ENCODE peak calls at places on chromosome 3, in four cellular contexts. C, A, K and G are unnamed samples.

GRCh38 chr3:195259564-195260285 is 11.2 kb downstream of the XXYLT1 start:
- DNase-seq in K (peak), C (peak), A (peak), G (peak)

GRCh38 chr3:43043793-43044192 is 62.1 kb downstream of the POMGNT2 start:
- DNase-seq in A (no peak), C (no peak), K (no peak), G (no peak)

GRCh38 chr3:148319161-148319915 is 378.4 kb upstream of the AGTR1 start:
- DNase-seq in C (no peak), A (no peak), K (peak), G (no peak)

GRCh38 chr3:4768521-4768920 is 210.7 kb upstream of the BHLHE40 start:
- DNase-seq in A (no peak), K (no peak), C (no peak), G (no peak)

GRCh38 chr3:89180334-89180733 is 72.9 kb downstream of the EPHA3 start:
- DNase-seq in A (no peak), C (no peak), K (no peak), G (no peak)

GRCh38 chr3:143668924-143669790 is 179.1 kb downstream of the SLC9A9 start:
- DNase-seq in A (no peak), K (peak), C (no peak), G (no peak)

GRCh38 chr3:192564611-192565010 is 162.7 kb downstream of the FGF12 start:
- DNase-seq in A (no peak), C (no peak), K (no peak), G (no peak)

GRCh38 chr3:29153811-29154210 is 127.1 kb upstream of the RBMS3 start:
- DNase-seq in C (no peak), K (peak), A (no peak), G (no peak)

GRCh38 chr3:138188013-138188352 is 882 bp downstream of the ARMC8 start:
- DNase-seq in C (no peak), A (peak), K (no peak), G (no peak)

GRCh38 chr3:14876942-14877341 is 58.2 kb downstream of the FGD5 start:
- DNase-seq in C (no peak), A (no peak), K (no peak), G (no peak)

GRCh38 chr3:13823186-13823585 is 56.7 kb downstream of the WNT7A start:
- DNase-seq in C (no peak), A (no peak), K (no peak), G (no peak)

DNA sequence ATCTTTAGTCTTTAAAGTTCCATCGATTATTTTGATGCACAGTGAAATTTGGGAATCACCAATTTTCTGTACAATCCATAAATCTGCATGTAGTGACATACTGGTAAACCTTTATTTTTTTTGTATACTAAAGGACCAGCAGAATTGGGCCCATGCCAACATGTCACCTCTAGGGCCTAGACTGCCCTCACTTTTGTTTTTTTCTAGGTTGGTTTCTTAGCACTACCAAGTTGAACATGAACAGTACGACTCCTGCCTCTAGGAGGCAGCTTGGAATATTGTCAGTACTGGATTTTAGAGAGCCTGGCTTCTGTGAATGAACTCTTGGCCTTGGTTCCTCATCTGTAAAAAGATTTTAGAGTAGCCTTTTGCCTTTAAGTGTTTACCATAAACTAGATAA is 32.3 kb downstream of the NKIRAS1 start:
- DNase-seq in C (no peak), A (no peak), K (no peak), G (no peak)
- TF ChIP-seq TCF7 in C (no peak), A (no peak), K (no peak), G (no peak)

GRCh38 chr3:149990423-149990953 is 19.8 kb upstream of the PFN2 start:
- DNase-seq in A (no peak), C (no peak), K (no peak), G (no peak)
- TF ChIP-seq TCF7 in A (no peak), C (no peak), K (no peak), G (no peak)

DNA sequence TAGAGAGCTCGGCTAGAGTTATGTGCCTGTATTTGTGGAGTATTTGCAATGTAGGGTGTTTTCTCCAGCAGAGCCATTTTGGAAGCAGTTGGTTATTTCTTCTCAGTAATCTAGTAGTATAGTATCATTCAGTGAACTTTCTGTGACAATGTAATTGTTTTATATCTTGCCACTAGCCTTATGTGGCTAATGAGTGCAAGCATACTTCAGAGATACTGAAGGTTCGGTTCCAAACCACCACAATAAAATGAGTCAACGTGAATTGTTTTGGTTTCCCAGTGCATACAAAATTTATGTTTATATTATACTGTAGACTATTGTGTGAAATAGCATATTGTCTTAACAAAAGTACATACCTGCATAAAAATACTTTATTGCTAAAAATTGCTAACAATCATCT is 286.9 kb upstream of the TBL1XR1 start:
- DNase-seq in A (no peak), C (no peak), K (no peak), G (no peak)
- TF ChIP-seq TCF7 in A (no peak), C (no peak), K (no peak), G (no peak)

DNA sequence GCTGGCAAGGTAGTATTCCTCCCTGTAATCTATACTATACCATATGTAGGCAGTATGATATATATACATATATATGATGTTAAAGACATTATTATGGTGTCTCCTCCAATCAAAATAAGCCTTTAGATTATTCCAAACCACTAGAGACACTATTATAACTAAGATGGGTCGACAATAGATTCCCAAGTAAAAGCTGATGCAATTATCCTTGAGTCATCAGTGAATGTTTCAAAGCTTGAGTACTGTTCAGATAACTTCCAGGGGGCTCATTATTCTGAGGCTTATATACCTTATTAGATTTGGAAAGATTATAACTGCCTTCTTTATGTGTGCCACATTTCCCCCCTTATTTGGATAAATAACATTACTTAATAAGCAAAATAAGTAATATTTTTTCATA is 11.9 kb upstream of the C3orf38 start:
- DNase-seq in A (no peak), K (no peak), C (no peak), G (no peak)
- TF ChIP-seq TCF7 in A (no peak), K (no peak), C (no peak), G (no peak)

GRCh38 chr3:158260392-158260791 is 150.5 kb downstream of the RSRC1 start:
- DNase-seq in A (no peak), K (no peak), C (no peak), G (no peak)

GRCh38 chr3:158267015-158267414 is 157.1 kb downstream of the RSRC1 start:
- DNase-seq in C (no peak), K (no peak), A (no peak), G (no peak)

GRCh38 chr3:158261371-158261991 is 151.6 kb downstream of the RSRC1 start:
- DNase-seq in A (no peak), C (no peak), K (no peak), G (no peak)

GRCh38 chr3:158269896-158270295 is 160.0 kb downstream of the RSRC1 start:
- DNase-seq in C (no peak), K (no peak), A (no peak), G (no peak)

DNA sequence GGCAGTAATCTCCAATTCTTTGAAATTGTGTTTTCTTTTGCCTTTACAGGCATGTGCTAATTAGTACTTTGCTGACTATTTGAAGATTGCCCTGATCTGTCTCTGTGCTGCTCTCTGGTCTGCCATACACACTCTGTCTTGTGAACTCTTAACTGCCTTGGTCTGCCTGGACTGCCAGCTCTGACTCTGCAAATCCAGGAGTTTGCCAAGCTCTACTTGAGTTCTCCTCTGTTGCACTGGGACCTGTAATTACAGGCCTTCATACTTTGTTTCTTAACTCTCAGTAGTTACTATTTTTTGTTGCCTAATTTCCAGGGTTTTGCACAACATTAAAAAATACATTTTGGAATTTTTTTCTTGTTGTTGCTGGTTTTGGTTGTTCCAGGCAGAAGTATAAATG is 155.0 kb downstream of the RSRC1 start:
- DNase-seq in C (no peak), K (no peak), A (no peak), G (no peak)
- TF ChIP-seq TCF7 in C (no peak), K (no peak), A (no peak), G (no peak)

GRCh38 chr3:108623504-108623903 is 34.0 kb downstream of the DZIP3 start:
- DNase-seq in C (no peak), A (no peak), K (no peak), G (no peak)

DNA sequence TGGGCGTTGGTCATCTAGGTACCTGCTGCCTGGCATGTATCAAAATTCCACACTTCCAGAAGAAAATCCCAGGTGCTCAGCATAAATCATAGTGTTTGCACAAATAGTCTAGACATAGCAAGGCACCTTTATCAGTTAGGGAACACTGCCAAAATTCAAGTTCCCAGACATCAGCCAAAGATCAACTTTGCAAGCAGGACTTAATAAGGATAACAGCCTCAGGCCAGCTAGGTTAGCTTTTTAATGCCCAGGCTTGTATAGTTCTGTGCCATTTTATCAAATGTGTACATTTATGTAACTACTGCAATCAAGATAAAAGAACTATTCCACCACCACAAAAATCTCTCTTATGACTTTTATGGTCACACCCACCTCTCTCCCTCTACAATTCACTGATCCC is 30.7 kb downstream of the DZIP3 start:
- DNase-seq in K (no peak), A (no peak), C (no peak), G (no peak)
- TF ChIP-seq TCF7 in K (no peak), A (no peak), C (no peak), G (no peak)